ENCODE peak calls at places on chromosomes 11 and 22, in seven cellular contexts. E is right lobe of liver, C is AG09309, R is transverse colon, G is AG04449, V is astrocyte of the cerebellum, U is WTC11. S is an unnamed sample.

GRCh38 chr11:92869716-92870115 is 99.7 kb upstream of the MTNR1B start:
- DNase-seq in E (no peak), C (no peak), R (no peak), G (no peak), V (no peak), U (no peak), S (no peak)

GRCh38 chr22:35785181-35785923 is 67.7 kb downstream of the APOL5 start:
- DNase-seq in E (no peak), C (peak), R (no peak), G (peak), V (no peak), U (no peak), S (no peak)

GRCh38 chr11:2951235-2952110 is 22.3 kb upstream of the PHLDA2 start:
- DNase-seq in E (no peak), C (no peak), R (no peak), G (no peak), V (no peak), U (no peak), S (no peak)

GRCh38 chr11:8006349-8006977 is 19.3 kb downstream of the EIF3F start:
- DNase-seq in E (no peak), C (peak), R (peak), G (peak), V (peak), U (peak), S (no peak)

GRCh38 chr11:120310875-120311274 is 14.2 kb upstream of the TLCD5 start:
- DNase-seq in E (no peak), C (no peak), R (peak), G (no peak), V (no peak), U (no peak), S (no peak)

GRCh38 chr22:40325315-40325714 is 21.0 kb upstream of the ADSL start:
- DNase-seq in E (no peak), C (no peak), R (no peak), G (no peak), V (no peak), U (no peak), S (no peak)

GRCh38 chr22:41488596-41489385 is 19.9 kb downstream of the ACO2 start:
- DNase-seq in E (no peak), C (no peak), R (no peak), G (no peak), V (no peak), U (no peak), S (no peak)

GRCh38 chr11:92376146-92376599 is 151.6 kb downstream of the FAT3 start:
- DNase-seq in E (no peak), C (no peak), R (no peak), G (peak), V (peak), U (no peak), S (no peak)

GRCh38 chr11:124732230-124732629 is 7.5 kb upstream of the NRGN start:
- DNase-seq in E (no peak), C (no peak), R (no peak), G (no peak), V (no peak), U (no peak), S (no peak)

GRCh38 chr11:36469881-36470802 is 39.9 kb downstream of the TRAF6 start:
- DNase-seq in E (no peak), C (no peak), R (no peak), G (no peak), V (no peak), U (no peak), S (no peak)

GRCh38 chr11:6175440-6175839 is 5.3 kb upstream of the OR52B2 start:
- DNase-seq in E (no peak), C (no peak), R (no peak), G (no peak), V (no peak), U (no peak), S (no peak)

GRCh38 chr11:5505363-5506048 is 4.3 kb downstream of the UBQLN3 start:
- DNase-seq in E (no peak), C (no peak), R (no peak), G (no peak), V (no peak), U (no peak), S (no peak)

GRCh38 chr11:43567396-43567975 is 113.1 kb upstream of the HSD17B12 start:
- DNase-seq in E (no peak), C (peak), R (no peak), G (no peak), V (peak), U (no peak), S (no peak)

GRCh38 chr11:62925308-62925707 is 4.1 kb upstream of the CHRM1 start:
- DNase-seq in E (no peak), C (no peak), R (no peak), G (no peak), V (no peak), U (peak), S (no peak)

GRCh38 chr22:25845985-25846745 is 104.2 kb downstream of the MYO18B start:
- DNase-seq in E (no peak), C (no peak), R (no peak), G (no peak), V (no peak), U (no peak), S (no peak)

GRCh38 chr22:49961601-49962011 is 1.0 kb downstream of the PIM3 start:
- DNase-seq in E (peak), C (no peak), R (no peak), G (no peak), V (no peak), U (peak), S (no peak)

GRCh38 chr11:119530503-119530902 is 107.5 kb upstream of the THY1 start:
- DNase-seq in E (no peak), C (no peak), R (no peak), G (no peak), V (no peak), U (no peak), S (no peak)

GRCh38 chr22:45834241-45834640 is 142.7 kb downstream of the WNT7B start:
- DNase-seq in E (no peak), C (no peak), R (no peak), G (no peak), V (no peak), U (no peak), S (no peak)

GRCh38 chr22:39364646-39365405 is 15.0 kb downstream of the SYNGR1 start:
- DNase-seq in E (no peak), C (no peak), R (no peak), G (no peak), V (no peak), U (no peak), S (no peak)

GRCh38 chr22:25741692-25742626 is at the start of gene MYO18B:
- DNase-seq in E (no peak), C (no peak), R (no peak), G (no peak), V (no peak), U (no peak), S (no peak)

GRCh38 chr11:106466441-106467190 is 389.2 kb downstream of the AASDHPPT start:
- DNase-seq in E (no peak), C (no peak), R (no peak), G (peak), V (peak), U (no peak), S (no peak)

GRCh38 chr11:5737091-5737490 is 843 bp downstream of the OR56B1 start:
- DNase-seq in E (no peak), C (peak), R (no peak), G (no peak), V (peak), U (no peak), S (no peak)

GRCh38 chr11:11856638-11857037 is 14.9 kb downstream of the USP47 start:
- DNase-seq in E (no peak), C (no peak), R (no peak), G (no peak), V (no peak), U (no peak), S (no peak)

GRCh38 chr11:43447124-43447523 is 88.4 kb downstream of the TTC17 start:
- DNase-seq in E (no peak), C (no peak), R (no peak), G (no peak), V (no peak), U (no peak), S (no peak)

GRCh38 chr22:50422961-50423815 is 51.6 kb downstream of the SBF1 start:
- DNase-seq in E (no peak), C (no peak), R (no peak), G (no peak), V (no peak), U (no peak), S (no peak)

GRCh38 chr22:24521791-24522245 is 26.7 kb downstream of the UPB1 start:
- DNase-seq in E (peak), C (no peak), R (peak), G (no peak), V (peak), U (peak), S (no peak)

GRCh38 chr22:29143848-29144785 is 61.6 kb upstream of the EMID1 start:
- DNase-seq in E (no peak), C (no peak), R (no peak), G (no peak), V (no peak), U (no peak), S (peak)

GRCh38 chr11:91866642-91867041 is 358.0 kb upstream of the FAT3 start:
- DNase-seq in E (no peak), C (no peak), R (no peak), G (no peak), V (no peak), U (no peak), S (no peak)

GRCh38 chr22:23202812-23203451 is 22.6 kb downstream of the BCR start:
- DNase-seq in E (no peak), C (no peak), R (no peak), G (no peak), V (no peak), U (no peak), S (no peak)

GRCh38 chr11:75801362-75802021 is 13.5 kb upstream of the UVRAG start:
- DNase-seq in E (no peak), C (no peak), R (peak), G (no peak), V (no peak), U (no peak), S (no peak)

GRCh38 chr22:20130739-20131592 is 638 bp upstream of the ZDHHC8 start:
- DNase-seq in E (peak), C (peak), R (peak), G (no peak), V (peak), U (peak), S (no peak)

GRCh38 chr22:20128902-20129746 is 2.5 kb upstream of the ZDHHC8 start:
- DNase-seq in E (peak), C (no peak), R (peak), G (no peak), V (no peak), U (peak), S (no peak)

GRCh38 chr22:20129747-20130014 is 1.9 kb upstream of the ZDHHC8 start:
- DNase-seq in E (no peak), C (no peak), R (no peak), G (no peak), V (no peak), U (no peak), S (no peak)

GRCh38 chr22:20131593-20131855 is at the start of gene ZDHHC8:
- DNase-seq in E (no peak), C (no peak), R (peak), G (no peak), V (no peak), U (no peak), S (no peak)

DNA sequence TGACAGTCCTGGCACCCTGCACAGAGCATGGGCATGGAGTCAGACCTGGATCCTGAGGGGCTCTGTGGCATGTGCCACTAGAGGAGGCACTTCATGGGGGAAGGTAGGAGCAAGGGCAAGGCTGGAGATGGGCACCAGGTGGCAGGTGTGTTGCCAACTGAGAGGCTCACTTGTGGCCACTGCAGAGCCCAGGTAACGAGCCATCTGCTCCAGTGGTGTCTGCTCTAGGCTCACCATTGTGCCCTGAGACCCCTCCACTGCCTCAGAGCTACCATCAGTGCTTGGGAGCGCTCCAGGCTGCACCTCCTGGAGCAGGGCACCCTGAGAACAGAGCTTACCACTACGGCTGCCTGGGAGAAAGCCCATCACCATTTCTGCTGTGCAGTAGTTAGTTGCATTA is 1.3 kb upstream of the ZDHHC8 start:
- DNase-seq in E (no peak), C (no peak), R (no peak), G (no peak), V (no peak), U (no peak), S (no peak)
- TF ChIP-seq CTCF in E (peak), C (no peak), R (no peak), G (no peak), V (no peak), U (no peak), S (no peak)

GRCh38 chr11:202490-202889 is 4.7 kb downstream of the BET1L start:
- DNase-seq in E (no peak), C (no peak), R (no peak), G (no peak), V (no peak), U (no peak), S (no peak)

GRCh38 chr11:205221-206001 is 1.8 kb downstream of the BET1L start:
- DNase-seq in E (no peak), C (no peak), R (no peak), G (no peak), V (no peak), U (no peak), S (peak)

GRCh38 chr11:203056-203944 is 3.9 kb downstream of the BET1L start:
- DNase-seq in E (no peak), C (no peak), R (no peak), G (no peak), V (no peak), U (no peak), S (no peak)

GRCh38 chr11:204587-205109 is 2.6 kb downstream of the BET1L start:
- DNase-seq in E (no peak), C (no peak), R (no peak), G (no peak), V (no peak), U (no peak), S (peak)

GRCh38 chr11:203945-204586 is 3.1 kb downstream of the BET1L start:
- DNase-seq in E (no peak), C (no peak), R (no peak), G (no peak), V (no peak), U (no peak), S (no peak)
- TF ChIP-seq CTCF in E (no peak), C (no peak), R (no peak), G (no peak), V (no peak), U (no peak), S (no peak)

GRCh38 chr11:108218912-108219783 is 3.3 kb downstream of the NPAT start:
- DNase-seq in E (no peak), C (no peak), R (no peak), G (no peak), V (no peak), U (no peak), S (no peak)

GRCh38 chr11:108221401-108221800 is 1.0 kb downstream of the NPAT start:
- DNase-seq in E (no peak), C (peak), R (no peak), G (no peak), V (no peak), U (no peak), S (no peak)

GRCh38 chr11:108220721-108221346 is 1.6 kb downstream of the NPAT start:
- DNase-seq in E (no peak), C (no peak), R (no peak), G (no peak), V (no peak), U (no peak), S (no peak)

GRCh38 chr11:108216988-108217387 is 5.5 kb downstream of the NPAT start:
- DNase-seq in E (no peak), C (no peak), R (no peak), G (no peak), V (no peak), U (no peak), S (no peak)

DNA sequence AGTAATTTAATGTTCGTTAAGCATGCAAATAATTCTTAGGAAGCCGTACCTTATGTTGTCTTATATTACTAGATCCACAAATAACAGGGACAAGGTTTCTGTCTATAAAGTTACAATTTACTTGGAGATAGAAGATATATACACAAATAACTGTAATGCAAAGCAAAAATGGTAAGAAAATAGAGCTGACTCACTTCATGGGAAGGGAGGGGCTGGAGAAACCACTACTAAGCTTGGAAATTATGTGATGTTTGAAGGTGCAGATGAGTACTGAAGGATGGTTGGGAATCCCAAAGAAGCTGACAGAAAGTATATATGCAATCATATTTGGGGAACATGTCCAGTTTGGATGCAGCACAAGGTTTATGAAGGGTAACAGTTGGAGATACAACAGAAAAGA is 4.0 kb downstream of the NPAT start:
- DNase-seq in E (no peak), C (no peak), R (no peak), G (no peak), V (no peak), U (no peak), S (no peak)
- TF ChIP-seq CTCF in E (no peak), C (no peak), R (no peak), G (no peak), V (no peak), U (no peak), S (no peak)

DNA sequence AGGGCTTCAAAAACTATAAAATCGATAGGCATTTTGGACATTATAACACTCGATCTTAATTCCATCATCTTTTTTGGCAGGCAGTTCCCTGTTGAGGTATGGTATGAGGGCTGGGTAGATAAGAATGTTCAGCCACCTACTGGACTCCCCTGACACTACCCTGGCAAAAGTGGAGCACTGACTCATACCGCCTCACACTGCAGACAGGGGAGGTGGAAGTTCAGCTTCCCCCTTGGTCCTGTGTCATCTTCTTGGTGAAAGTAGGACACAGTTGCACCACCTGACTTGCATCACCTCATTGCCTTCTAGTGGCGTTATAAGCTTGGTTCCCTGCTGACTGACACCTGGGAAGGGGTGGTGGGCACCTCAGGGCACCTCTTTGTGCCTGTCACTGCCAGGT is 30.4 kb downstream of the PAAF1 start:
- DNase-seq in E (no peak), C (no peak), R (no peak), G (no peak), V (no peak), U (no peak), S (no peak)
- TF ChIP-seq CTCF in E (no peak), C (peak), R (no peak), G (no peak), V (peak), U (no peak), S (no peak)

DNA sequence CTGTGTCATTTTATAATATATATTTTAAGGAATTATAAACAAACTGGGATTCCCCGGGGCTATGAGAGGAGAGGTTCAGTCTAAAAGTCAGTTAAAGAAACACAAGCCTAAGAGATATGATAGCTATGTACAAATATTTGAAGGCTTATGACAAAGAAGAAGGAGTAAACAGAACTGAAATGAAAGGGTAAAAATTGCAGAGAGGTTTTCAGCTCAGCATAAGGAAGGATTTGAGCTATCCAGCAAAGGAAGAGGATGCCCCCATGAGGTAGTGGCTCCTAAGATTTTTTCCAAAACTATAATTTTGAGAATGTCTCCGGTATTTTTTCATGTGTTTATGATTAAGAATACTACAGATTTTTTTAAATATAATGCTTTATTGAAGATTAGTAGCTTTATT is 57.9 kb upstream of the ANGPTL5 start:
- DNase-seq in E (no peak), C (peak), R (no peak), G (no peak), V (no peak), U (no peak), S (no peak)
- TF ChIP-seq CTCF in E (peak), C (peak), R (no peak), G (peak), V (no peak), U (no peak), S (no peak)

DNA sequence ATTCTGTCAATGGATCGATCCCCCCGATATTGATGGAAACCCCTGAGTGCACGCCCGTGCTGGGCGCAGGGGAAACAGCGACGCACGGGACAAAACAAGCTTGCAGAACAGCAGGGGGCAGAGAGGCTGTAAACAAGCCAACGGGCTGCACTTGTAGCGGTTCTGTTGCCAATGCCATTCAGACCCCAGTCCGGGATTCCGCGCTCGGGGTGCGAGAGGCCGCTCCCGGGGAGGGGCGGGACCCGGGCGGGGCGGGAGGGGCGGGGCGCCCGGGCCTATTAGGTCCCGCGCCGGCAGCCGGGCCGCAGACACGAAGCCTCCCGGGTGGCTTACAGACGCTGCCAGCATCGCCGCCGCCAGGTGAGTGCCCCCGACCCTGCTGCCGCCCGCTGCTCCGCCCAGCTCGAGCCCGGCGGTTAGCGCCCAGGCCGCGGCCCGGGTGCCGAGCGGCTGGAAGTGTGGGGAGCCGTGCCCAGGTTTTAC is at the start of gene BIK:
- DNase-seq in E (peak), C (no peak), R (peak), G (no peak), V (no peak), U (peak), S (no peak)
- TF ChIP-seq CTCF in E (peak), C (peak), R (peak), G (peak), V (no peak), U (no peak), S (no peak)

S was measured in vagina.